ENCODE peak calls at places on chromosomes 7 and 10, in six cellular contexts. W is NCI-H82; G is activated T-helper 2 cell treated with anti-CD3 and anti-CD28 coated beads, Interferon-gamma antibody, Interleukin-2, Interleukin-4, amounts not matched to agents 10 μg/mL and 5 μg/mL and 100 μg/mL, durations not matched to agents 14 hours and 24 hours and 36 hours; Z is upper lobe of right lung; R is CD4-positive, alpha-beta T cell; D is stimulated activated CD4-positive, alpha-beta T cell treated with anti-CD3 and anti-CD28 coated beads, Interleukin-15, amount 100 ng/mL, for 1 hour. I is an unnamed sample.

GRCh38 chr10:118543714-118544400 is 51.6 kb downstream of the PRLHR start:
- DNase-seq in G (peak), Z (peak), R (peak), W (peak), D (no peak), I (no peak)

GRCh38 chr7:39700932-39701331 is 77.6 kb downstream of the RALA start:
- DNase-seq in D (no peak), R (no peak), W (no peak), Z (peak), G (no peak), I (peak)

GRCh38 chr10:128036011-128036615 is 90.1 kb downstream of the MKI67 start:
- DNase-seq in D (no peak), R (no peak), G (no peak), Z (no peak), W (no peak), I (no peak)

GRCh38 chr7:112437038-112437437 is 13.2 kb upstream of the IFRD1 start:
- DNase-seq in G (no peak), R (no peak), D (no peak), Z (no peak), W (no peak), I (no peak)

GRCh38 chr10:11830836-11831519 is 7.8 kb downstream of the PROSER2 start:
- DNase-seq in W (no peak), R (no peak), Z (no peak), D (no peak), G (no peak), I (no peak)

GRCh38 chr10:26437637-26438461 is at the start of gene APBB1IP:
- DNase-seq in D (peak), R (peak), G (peak), Z (peak), W (no peak), I (peak)

GRCh38 chr10:70575874-70576802 is 26.4 kb downstream of the PRF1 start:
- DNase-seq in D (no peak), W (no peak), R (no peak), Z (peak), G (no peak), I (no peak)

GRCh38 chr7:102991540-102992214 is 78.9 kb downstream of the LRRC17 start:
- DNase-seq in D (no peak), Z (no peak), W (no peak), R (no peak), G (no peak), I (peak)

GRCh38 chr7:2037805-2038635 is 194.7 kb downstream of the MAD1L1 start:
- DNase-seq in W (peak), D (no peak), R (no peak), G (peak), Z (peak), I (no peak)